ENCODE peak calls at places on chromosomes 1 and 21, in four cellular contexts. B is stimulated activated CD4-positive, alpha-beta T cell treated with anti-CD3 and anti-CD28 coated beads, Interleukin-15, amount 100 ng/mL, for 24 hours; E is WTC11; Z is GM06990. I is an unnamed sample.

GRCh38 chr1:93500275-93500674 is 52.4 kb downstream of the FNBP1L start:
- DNase-seq in B (no peak), E (no peak), Z (no peak), I (no peak)

GRCh38 chr1:84141177-84142003 is 2.7 kb upstream of the PRKACB start:
- DNase-seq in E (no peak), Z (no peak), B (no peak), I (peak)

GRCh38 chr1:18535391-18536210 is 54.9 kb downstream of the KLHDC7A start:
- DNase-seq in E (no peak), Z (no peak), B (no peak), I (peak)

GRCh38 chr1:210246447-210246846 is 13.9 kb downstream of the SERTAD4 start:
- DNase-seq in E (no peak), B (no peak), Z (no peak), I (no peak)

GRCh38 chr21:39730418-39731107 is 14.4 kb upstream of the IGSF5 start:
- DNase-seq in B (no peak), E (no peak), Z (no peak), I (no peak)

GRCh38 chr1:35287807-35288640 is 19.5 kb downstream of the ZMYM4 start:
- DNase-seq in E (no peak), Z (no peak), B (no peak), I (peak)

GRCh38 chr1:30191154-30191702 is 532.2 kb downstream of the MATN1 start:
- DNase-seq in E (no peak), B (peak), Z (no peak), I (peak)

GRCh38 chr1:231557898-231558710 is 29.6 kb downstream of the TSNAX start:
- DNase-seq in Z (no peak), B (no peak), E (no peak), I (no peak)

GRCh38 chr1:60600532-60600931 is 481.8 kb upstream of the NFIA start:
- DNase-seq in Z (no peak), B (no peak), E (no peak), I (no peak)

GRCh38 chr1:114482585-114482984 is 28.4 kb downstream of the TRIM33 start:
- DNase-seq in Z (peak), E (no peak), B (no peak), I (peak)

GRCh38 chr1:183757061-183757460 is 47.9 kb upstream of the RGL1 start:
- DNase-seq in E (no peak), Z (no peak), B (no peak), I (no peak)

GRCh38 chr21:44444286-44444931 is 10.9 kb upstream of the LRRC3 start:
- DNase-seq in Z (no peak), E (peak), B (no peak), I (peak)

GRCh38 chr1:151944859-151945575 is 35.7 kb upstream of the THEM4 start:
- DNase-seq in E (no peak), Z (no peak), B (no peak), I (peak)